ENCODE peak calls at places on chromosome 12, in eight cellular contexts. J is AG10803, L is H9, R is nephron progenitor cell, M is psoas muscle, Y is HCT116, P is H1, W is brain microvascular endothelial cell. X is an unnamed sample.
A peak's percentile ranks its signal among the peaks of the same experiment; 100 is the strongest.

GRCh38 chr12:102816816-102817434 is 100.1 kb downstream of the PAH start:
- DNase-seq in J (peak; percentile 49), L (no peak), R (peak; percentile 9), M (no peak), Y (peak; percentile 18), P (no peak), W (peak; percentile 18), X (no peak)

GRCh38 chr12:16626991-16627390 is 21.0 kb upstream of the LMO3 start:
- DNase-seq in J (no peak), L (no peak), R (no peak), M (no peak), Y (no peak), P (no peak), W (no peak), X (no peak)

GRCh38 chr12:16611146-16611545 is 5.2 kb upstream of the LMO3 start:
- DNase-seq in J (no peak), L (no peak), R (no peak), M (no peak), Y (no peak), P (no peak), W (no peak), X (no peak)

GRCh38 chr12:104216461-104217058 is 981 bp downstream of the TXNRD1 start:
- DNase-seq in J (no peak), L (no peak), R (no peak), M (no peak), Y (no peak), P (no peak), W (no peak), X (no peak)

GRCh38 chr12:7383157-7383556 is 60.8 kb downstream of the CD163L1 start:
- DNase-seq in J (no peak), L (no peak), R (no peak), M (no peak), Y (no peak), P (no peak), W (no peak), X (no peak)

GRCh38 chr12:5577239-5577638 is 145.3 kb downstream of the NTF3 start:
- DNase-seq in J (no peak), L (no peak), R (no peak), M (peak; percentile 29), Y (no peak), P (no peak), W (no peak), X (no peak)

GRCh38 chr12:89945123-89945522 is 236.5 kb upstream of the ATP2B1 start:
- DNase-seq in J (no peak), L (no peak), R (no peak), M (no peak), Y (no peak), P (no peak), W (no peak), X (no peak)

GRCh38 chr12:117144599-117144998 is 45.4 kb upstream of the TESC start:
- DNase-seq in J (no peak), L (no peak), R (no peak), M (no peak), Y (no peak), P (no peak), W (no peak), X (peak; percentile 45)

GRCh38 chr12:120674172-120674571 is 12.8 kb upstream of the MLEC start:
- DNase-seq in J (no peak), L (no peak), R (no peak), M (no peak), Y (no peak), P (no peak), W (no peak), X (no peak)

GRCh38 chr12:64457923-64458322 is 6.0 kb downstream of the TBK1 start:
- DNase-seq in J (no peak), L (no peak), R (no peak), M (no peak), Y (no peak), P (no peak), W (no peak), X (no peak)

GRCh38 chr12:124550123-124551089 is 17.0 kb downstream of the NCOR2 start:
- DNase-seq in J (no peak), L (no peak), R (no peak), M (no peak), Y (no peak), P (no peak), W (no peak), X (no peak)

GRCh38 chr12:106941481-106942156 is 14.1 kb upstream of the TMEM263 start:
- DNase-seq in J (no peak), L (no peak), R (no peak), M (no peak), Y (no peak), P (no peak), W (no peak), X (no peak)

GRCh38 chr12:63083046-63083445 is 68.0 kb downstream of the AVPR1A start:
- DNase-seq in J (no peak), L (no peak), R (no peak), M (no peak), Y (no peak), P (no peak), W (no peak), X (no peak)

GRCh38 chr12:76669981-76670380 is 93.9 kb upstream of the ZDHHC17 start:
- DNase-seq in J (no peak), L (no peak), R (no peak), M (no peak), Y (no peak), P (no peak), W (no peak), X (no peak)

GRCh38 chr12:89352242-89352491 is 134 bp downstream of the DUSP6 start:
- DNase-seq in J (no peak), L (no peak), R (no peak), M (no peak), Y (no peak), P (no peak), W (no peak), X (no peak)

GRCh38 chr12:106251636-106252035 is 3.8 kb upstream of the CKAP4 start:
- DNase-seq in J (peak; percentile 82), L (no peak), R (peak; percentile 26), M (no peak), Y (no peak), P (peak; percentile 39), W (no peak), X (no peak)

GRCh38 chr12:94290353-94290752 is 142.0 kb downstream of the PLXNC1 start:
- DNase-seq in J (no peak), L (no peak), R (no peak), M (no peak), Y (no peak), P (peak; percentile 49), W (no peak), X (no peak)
- TF ChIP-seq CTCF in J (no peak), L (no peak), R (no peak), M (no peak), Y (no peak), P (no peak), W (no peak), X (no peak)

GRCh38 chr12:54173066-54173726 is 15.6 kb downstream of the SMUG1 start:
- DNase-seq in J (peak; percentile 28), L (peak; percentile 48), R (peak; percentile 74), M (peak; percentile 43), Y (no peak), P (peak; percentile 66), W (no peak), X (peak; percentile 36)

GRCh38 chr12:54172102-54172630 is 16.6 kb downstream of the SMUG1 start:
- DNase-seq in J (no peak), L (no peak), R (no peak), M (no peak), Y (no peak), P (no peak), W (no peak), X (no peak)

GRCh38 chr12:54166543-54167499 is 22.0 kb downstream of the SMUG1 start:
- DNase-seq in J (peak; percentile 4), L (no peak), R (no peak), M (no peak), Y (no peak), P (no peak), W (no peak), X (no peak)

GRCh38 chr12:54167500-54167896 is 21.3 kb downstream of the SMUG1 start:
- DNase-seq in J (no peak), L (no peak), R (no peak), M (no peak), Y (no peak), P (no peak), W (no peak), X (no peak)

GRCh38 chr12:54169036-54169435 is 19.7 kb downstream of the SMUG1 start:
- DNase-seq in J (no peak), L (no peak), R (no peak), M (no peak), Y (no peak), P (no peak), W (no peak), X (no peak)
- TF ChIP-seq CTCF in J (peak; percentile 11), L (peak; percentile 52), R (peak; percentile 36), M (no peak), Y (no peak), P (peak; percentile 65), W (peak; percentile 28), X (no peak)

GRCh38 chr12:55684761-55685370 is 22.8 kb downstream of the ITGA7 start:
- DNase-seq in J (no peak), L (no peak), R (no peak), M (no peak), Y (no peak), P (no peak), W (no peak), X (peak; percentile 31)

GRCh38 chr12:55682087-55682796 is 25.5 kb downstream of the ITGA7 start:
- DNase-seq in J (no peak), L (no peak), R (no peak), M (no peak), Y (no peak), P (no peak), W (no peak), X (no peak)

GRCh38 chr12:55679691-55680090 is 28.0 kb downstream of the ITGA7 start:
- DNase-seq in J (no peak), L (no peak), R (no peak), M (no peak), Y (no peak), P (no peak), W (no peak), X (no peak)

GRCh38 chr12:55683676-55684075 is 24.0 kb downstream of the ITGA7 start:
- DNase-seq in J (no peak), L (no peak), R (no peak), M (no peak), Y (no peak), P (no peak), W (no peak), X (no peak)

GRCh38 chr12:55681142-55682077 is 26.3 kb downstream of the ITGA7 start:
- DNase-seq in J (peak; percentile 59), L (peak; percentile 95), R (peak; percentile 61), M (peak; percentile 81), Y (peak; percentile 87), P (peak; percentile 83), W (peak; percentile 25), X (peak; percentile 43)
- TF ChIP-seq CTCF in J (peak; percentile 57), L (peak; percentile 68), R (no peak), M (peak; percentile 38), Y (peak; percentile 74), P (peak; percentile 68), W (peak; percentile 65), X (peak; percentile 25)

GRCh38 chr12:27733052-27733656 is 22.5 kb downstream of the MRPS35 start:
- DNase-seq in J (peak; percentile 34), L (no peak), R (peak; percentile 18), M (no peak), Y (no peak), P (no peak), W (peak; percentile 43), X (no peak)

GRCh38 chr12:27730097-27730588 is 19.5 kb downstream of the MRPS35 start:
- DNase-seq in J (no peak), L (no peak), R (no peak), M (no peak), Y (no peak), P (no peak), W (no peak), X (no peak)

GRCh38 chr12:27733791-27734190 is 23.2 kb downstream of the MRPS35 start:
- DNase-seq in J (no peak), L (no peak), R (no peak), M (no peak), Y (no peak), P (no peak), W (no peak), X (no peak)

GRCh38 chr12:27732281-27732680 is 21.6 kb downstream of the MRPS35 start:
- DNase-seq in J (no peak), L (peak; percentile 57), R (no peak), M (no peak), Y (no peak), P (no peak), W (no peak), X (no peak)
- TF ChIP-seq CTCF in J (peak; percentile 38), L (peak; percentile 55), R (no peak), M (no peak), Y (no peak), P (peak; percentile 60), W (peak; percentile 58), X (no peak)